ENCODE peak calls at places on chromosomes 5 and 9, in four cellular contexts. M is HepG2, T is K562, Y is A549. J is an unnamed sample.

GRCh38 chr5:125829349-125829748 is 593.9 kb upstream of the GRAMD2B start:
- DNase-seq in T (no peak), Y (no peak), M (no peak), J (no peak)

GRCh38 chr5:131974622-131974955 is 29.1 kb upstream of the MEIKIN start:
- DNase-seq in M (no peak), Y (no peak), T (no peak), J (no peak)

GRCh38 chr5:65142007-65142406 is 339.7 kb downstream of the ADAMTS6 start:
- DNase-seq in T (no peak), Y (no peak), M (no peak), J (no peak)

GRCh38 chr9:1120500-1120899 is 70.3 kb downstream of the DMRT2 start:
- DNase-seq in Y (no peak), M (no peak), T (no peak), J (no peak)

GRCh38 chr9:98318041-98318790 is 62.8 kb upstream of the TBC1D2 start:
- DNase-seq in M (no peak), T (peak), Y (no peak), J (no peak)

GRCh38 chr5:150217874-150218692 is 28.2 kb downstream of the SLC6A7 start:
- DNase-seq in M (peak), T (peak), Y (peak), J (peak)

GRCh38 chr5:75951158-75951557 is 132.0 kb upstream of the SV2C start:
- DNase-seq in T (no peak), M (no peak), Y (no peak), J (no peak)

GRCh38 chr5:54450542-54450941 is 5.0 kb upstream of the HSPB3 start:
- DNase-seq in Y (no peak), M (no peak), T (no peak), J (no peak)

GRCh38 chr9:99071313-99072039 is 33.4 kb upstream of the TGFBR1 start:
- DNase-seq in Y (no peak), M (no peak), T (no peak), J (peak)

GRCh38 chr9:118991366-118992285 is 377.6 kb downstream of the BRINP1 start:
- DNase-seq in Y (no peak), M (no peak), T (no peak), J (no peak)

GRCh38 chr9:79360387-79361347 is 211.1 kb upstream of the TLE4 start:
- DNase-seq in Y (no peak), M (no peak), T (no peak), J (peak)

GRCh38 chr5:44809215-44809955 is 638 bp downstream of the MRPS30 start:
- DNase-seq in T (peak), Y (peak), M (peak), J (peak)

GRCh38 chr5:133869675-133869978 is 98.8 kb downstream of the C5orf15 start:
- DNase-seq in T (no peak), Y (no peak), M (no peak), J (no peak)

GRCh38 chr5:24642022-24642421 is 2.8 kb downstream of the CDH10 start:
- DNase-seq in M (peak), Y (no peak), T (peak), J (peak)

GRCh38 chr5:8788246-8788645 is 757.6 kb downstream of the SEMA5A start:
- DNase-seq in M (no peak), T (no peak), Y (no peak), J (peak)

GRCh38 chr5:51495672-51496071 is 112.4 kb downstream of the ISL1 start:
- DNase-seq in T (no peak), Y (no peak), M (no peak), J (peak)

GRCh38 chr5:154086641-154087040 is 47.9 kb downstream of the MFAP3 start:
- DNase-seq in T (no peak), Y (no peak), M (no peak), J (no peak)

GRCh38 chr5:93150311-93151012 is 430.6 kb downstream of the NR2F1-AS1 start:
- DNase-seq in T (no peak), Y (no peak), M (no peak), J (peak)

GRCh38 chr5:891837-892389 is 688 bp downstream of the BRD9 start:
- DNase-seq in M (no peak), T (peak), Y (peak), J (peak)

GRCh38 chr9:125655691-125656410 is 51.2 kb downstream of the MAPKAP1 start:
- DNase-seq in Y (no peak), M (no peak), T (no peak), J (peak)

GRCh38 chr5:159444441-159445082 is 114.3 kb upstream of the IL12B start:
- DNase-seq in T (peak), Y (peak), M (peak), J (peak)

GRCh38 chr9:113309204-113309813 is 6.1 kb upstream of the RNF183 start:
- DNase-seq in Y (peak), M (peak), T (peak), J (peak)

GRCh38 chr5:76990899-76991475 is 38.1 kb downstream of the CRHBP start:
- DNase-seq in Y (no peak), M (no peak), T (no peak), J (no peak)

GRCh38 chr9:130110166-130110565 is 56.5 kb downstream of the GPR107 start:
- DNase-seq in M (no peak), T (no peak), Y (no peak), J (no peak)

GRCh38 chr5:79119486-79119885 is 7.9 kb downstream of the BHMT start:
- DNase-seq in T (no peak), M (no peak), Y (no peak), J (no peak)

GRCh38 chr9:35105571-35106342 is 2.8 kb upstream of the STOML2 start:
- DNase-seq in T (no peak), M (no peak), Y (no peak), J (no peak)

GRCh38 chr9:69049094-69049493 is 13.5 kb downstream of the FXN start:
- DNase-seq in T (no peak), Y (no peak), M (no peak), J (no peak)

GRCh38 chr9:123528521-123528920 is 172.5 kb downstream of the CRB2 start:
- DNase-seq in Y (no peak), M (no peak), T (no peak), J (no peak)

GRCh38 chr5:168756517-168757391 is 177.6 kb upstream of the PANK3 start:
- DNase-seq in Y (no peak), M (no peak), T (no peak), J (no peak)

GRCh38 chr9:108761530-108762347 is 94.0 kb downstream of the ACTL7B start:
- DNase-seq in Y (peak), T (peak), M (peak), J (peak)

GRCh38 chr9:83304686-83305085 is 233.5 kb downstream of the FRMD3 start:
- DNase-seq in T (no peak), M (no peak), Y (no peak), J (peak)

GRCh38 chr5:169763437-169764301 is 126.6 kb downstream of the DOCK2 start:
- DNase-seq in Y (no peak), T (no peak), M (no peak), J (peak)

GRCh38 chr5:64599226-64599625 is 91.1 kb upstream of the SHISAL2B start:
- DNase-seq in M (no peak), Y (no peak), T (no peak), J (no peak)

GRCh38 chr5:95857185-95857945 is 34.8 kb upstream of the GLRX start:
- DNase-seq in Y (no peak), M (peak), T (peak), J (peak)

GRCh38 chr9:129270903-129271431 is 92.9 kb upstream of the IER5L start:
- DNase-seq in Y (no peak), T (no peak), M (no peak), J (peak)

DNA sequence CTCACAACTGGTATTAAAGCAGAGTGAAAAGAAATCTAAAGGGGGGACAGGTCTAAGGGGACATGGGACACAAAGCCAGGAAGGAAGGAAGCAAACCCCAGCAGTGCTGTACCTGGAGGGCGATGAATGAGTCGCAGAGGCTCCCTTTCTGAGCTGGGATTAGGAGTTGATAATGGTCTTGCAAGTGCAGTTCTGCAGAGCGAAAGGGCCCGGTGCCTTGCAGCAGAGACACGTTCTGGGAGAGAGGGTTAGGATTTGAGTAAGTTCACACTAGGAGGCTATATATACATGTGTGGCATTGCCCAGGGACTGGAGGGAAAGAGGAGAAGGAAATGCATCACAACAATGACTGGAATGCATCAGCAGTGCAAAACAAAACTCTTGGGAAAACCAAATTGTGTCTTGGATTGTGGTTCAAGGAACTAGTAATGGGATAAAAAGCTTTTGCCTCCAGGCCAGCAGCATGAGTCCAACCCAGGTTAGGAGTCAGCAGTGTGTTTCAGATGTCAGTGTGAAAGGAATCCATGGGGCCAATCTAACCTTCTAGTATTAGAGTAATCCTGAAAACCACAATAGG is 38.8 kb upstream of the LIFR start:
- DNase-seq in Y (no peak), M (no peak), T (no peak), J (peak)
- TF ChIP-seq MAZ in Y (no peak), M (no peak), T (no peak), J (no peak)

GRCh38 chr9:133888048-133888778 is 103.9 kb downstream of the VAV2 start:
- DNase-seq in Y (no peak), T (no peak), M (peak), J (no peak)
- TF ChIP-seq MAZ in Y (no peak), T (no peak), M (peak), J (no peak)

GRCh38 chr9:93003552-93004407 is 54.7 kb upstream of the SUSD3 start:
- DNase-seq in T (peak), M (peak), Y (peak), J (peak)
- TF ChIP-seq MAZ in T (no peak), M (no peak), Y (no peak), J (no peak)

DNA sequence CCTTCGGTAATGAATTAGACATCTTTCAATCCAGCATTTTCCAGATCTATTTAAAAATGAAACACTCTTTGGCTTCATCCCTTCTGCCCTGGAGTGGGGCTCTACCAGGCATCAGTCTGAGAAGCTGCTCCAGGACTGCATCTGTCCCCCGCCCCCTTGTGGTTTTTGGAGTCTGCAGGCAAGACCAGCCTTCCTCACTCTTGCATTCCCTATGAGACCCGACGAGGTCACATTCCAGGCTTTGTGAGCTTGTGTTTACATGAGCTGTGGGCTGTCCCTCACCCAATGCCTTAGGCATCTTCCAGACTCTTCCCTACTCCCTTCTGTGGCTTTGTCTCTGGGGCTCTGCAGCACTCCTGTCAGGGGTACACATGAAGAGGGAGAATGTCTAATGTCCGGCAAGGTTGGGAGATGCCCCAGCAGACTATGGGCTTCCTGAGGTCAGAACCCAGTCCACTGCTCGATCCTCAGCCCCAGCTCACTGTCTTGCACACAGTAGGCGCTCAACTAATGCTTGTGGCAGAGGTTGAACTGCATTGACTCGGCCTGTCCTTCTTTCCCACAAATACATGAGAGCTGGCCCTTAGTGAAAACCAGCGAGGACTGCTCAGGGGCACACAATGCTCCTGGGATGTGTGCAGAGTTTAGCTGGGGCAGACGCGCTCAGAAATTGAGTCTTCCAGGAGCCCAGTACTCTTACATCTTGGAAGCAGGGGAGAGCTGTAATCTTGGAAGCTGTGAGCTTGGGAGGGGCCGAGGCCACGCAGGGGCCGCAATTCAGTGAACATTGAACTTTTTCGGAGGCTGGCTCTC is 11.6 kb upstream of the GADD45G start:
- DNase-seq in M (peak), Y (no peak), T (no peak), J (peak)
- TF ChIP-seq MAZ in M (no peak), Y (no peak), T (no peak), J (no peak)

DNA sequence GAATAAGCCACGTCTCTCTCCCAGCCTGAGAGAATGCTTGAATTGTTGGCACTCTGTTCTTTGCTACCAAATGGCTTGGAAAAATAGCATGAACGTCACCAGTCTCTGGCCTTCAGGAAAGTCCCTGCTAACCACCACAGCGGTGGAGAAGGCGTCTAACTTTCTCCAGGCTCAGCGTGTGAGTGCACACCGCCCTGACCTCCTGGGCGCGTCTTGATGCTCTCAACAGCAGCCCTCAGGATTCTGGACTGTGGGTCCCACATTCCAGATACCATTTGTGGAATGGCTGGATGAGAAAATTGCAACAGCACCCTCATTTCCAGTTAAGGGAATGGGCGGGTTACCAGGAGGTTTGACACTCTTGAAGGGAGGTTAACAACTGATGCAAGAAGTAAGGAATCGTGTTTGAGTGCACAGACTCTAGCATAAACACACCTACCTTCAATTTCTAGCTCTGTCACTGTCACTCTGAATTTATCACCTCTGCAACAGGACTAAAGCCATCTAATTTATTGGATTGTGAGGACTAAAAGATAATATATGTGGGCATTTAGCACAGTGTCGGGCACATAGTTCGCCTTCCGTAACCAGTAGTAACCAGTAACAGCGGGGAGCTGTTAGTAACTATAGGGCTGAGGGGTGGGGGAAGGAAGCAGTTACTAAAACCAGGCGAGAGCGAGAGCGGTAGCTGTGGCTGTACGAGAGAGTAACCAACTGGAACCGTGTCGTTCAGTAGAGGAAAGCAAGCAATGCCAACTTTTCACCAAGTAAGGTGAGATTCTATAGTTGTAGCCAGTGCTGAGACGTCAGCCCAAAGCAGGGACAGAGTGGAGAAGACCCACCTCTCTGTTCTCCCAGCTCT is 807 bp upstream of the PLGRKT start:
- DNase-seq in M (no peak), T (no peak), Y (no peak), J (peak)
- TF ChIP-seq MAZ in M (no peak), T (no peak), Y (no peak), J (no peak)

DNA sequence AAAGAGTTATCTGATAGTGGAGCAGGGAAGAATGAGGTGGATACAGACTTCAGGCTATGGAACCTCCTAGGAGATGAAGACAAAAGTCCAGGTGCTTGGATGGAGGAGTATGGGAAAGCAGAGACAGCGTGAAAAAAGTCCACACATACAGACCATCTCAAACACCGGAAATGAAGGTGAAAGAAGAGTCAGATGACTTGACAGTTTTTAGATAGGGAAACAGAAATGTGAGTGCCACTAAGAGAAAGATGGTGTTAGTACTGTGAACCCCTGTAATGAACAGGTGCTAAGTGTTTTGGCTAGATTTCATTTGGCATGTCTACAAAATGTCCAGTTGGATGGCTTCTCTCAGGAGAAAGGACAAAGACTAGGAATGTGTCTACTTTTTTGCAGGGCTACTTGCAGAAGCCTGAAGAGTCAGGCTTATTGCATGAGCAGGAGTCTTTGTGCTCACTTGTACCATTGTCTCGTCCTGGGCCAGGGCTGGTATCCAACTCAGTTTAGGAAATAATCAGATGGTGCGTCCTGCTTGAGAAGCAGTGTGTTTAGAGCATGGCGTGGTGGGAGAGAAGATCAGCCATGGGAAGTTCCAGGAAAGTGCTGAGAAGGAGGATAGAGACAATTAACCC is 90.6 kb upstream of the STARD4 start:
- DNase-seq in T (no peak), Y (no peak), M (no peak), J (peak)
- TF ChIP-seq MAZ in T (no peak), Y (no peak), M (no peak), J (no peak)

DNA sequence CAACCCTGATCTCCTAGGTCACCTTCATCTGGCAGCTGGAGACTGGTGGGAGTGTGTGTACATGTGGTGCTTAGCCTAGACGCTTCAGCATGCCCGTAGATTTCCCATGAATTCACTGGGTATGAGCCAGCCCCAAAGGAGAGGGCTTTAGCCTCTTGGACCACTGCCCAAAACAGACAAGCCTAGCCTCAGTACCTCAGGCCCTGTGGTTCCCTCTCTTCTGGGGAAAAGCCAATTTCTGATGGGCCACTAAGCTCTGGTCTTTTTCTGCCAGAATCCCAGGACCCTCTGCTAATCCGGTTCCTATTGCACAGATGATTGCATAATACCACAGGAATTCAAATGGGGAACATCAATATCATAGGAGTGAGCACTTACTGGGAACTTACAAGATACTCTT is 48.1 kb upstream of the ASTN2 start:
- DNase-seq in T (no peak), M (no peak), Y (no peak), J (no peak)
- TF ChIP-seq MAZ in T (no peak), M (no peak), Y (no peak), J (no peak)